ENCODE peak calls at places on chromosomes 16 and 17, in four cellular contexts. O is AG09309, V is cardiac muscle cell, L is left lung. Y is an unnamed sample.

GRCh38 chr17:49576121-49576905 is 642 bp downstream of the NXPH3 start:
- DNase-seq in O (no peak), V (peak), L (no peak), Y (no peak)

GRCh38 chr17:17778308-17779014 is 58.3 kb downstream of the SREBF1 start:
- DNase-seq in O (no peak), V (peak), L (no peak), Y (peak)

GRCh38 chr16:3118846-3119245 is 6.5 kb downstream of the ZNF205 start:
- DNase-seq in O (no peak), V (no peak), L (peak), Y (no peak)

GRCh38 chr16:2829501-2830354 is at the start of gene ZG16B:
- DNase-seq in O (no peak), V (no peak), L (peak), Y (no peak)

GRCh38 chr16:82456683-82457082 is 170.1 kb upstream of the CDH13 start:
- DNase-seq in O (peak), V (peak), L (no peak), Y (peak)

GRCh38 chr17:622356-622755 is 92.3 kb downstream of the VPS53 start:
- DNase-seq in O (no peak), V (peak), L (no peak), Y (no peak)

GRCh38 chr16:81655474-81656162 is 123.5 kb upstream of the PLCG2 start:
- DNase-seq in O (no peak), V (no peak), L (no peak), Y (no peak)

GRCh38 chr16:77660311-77660710 is 62.0 kb upstream of the NUDT7 start:
- DNase-seq in O (peak), V (peak), L (no peak), Y (no peak)

GRCh38 chr17:17175917-17176316 is 30.2 kb downstream of the PLD6 start:
- DNase-seq in O (no peak), V (no peak), L (peak), Y (no peak)

GRCh38 chr16:85401917-85402766 is 211.0 kb upstream of the GSE1 start:
- DNase-seq in O (no peak), V (no peak), L (peak), Y (no peak)

GRCh38 chr17:41324180-41325075 is 8.9 kb upstream of the KRTAP17-1 start:
- DNase-seq in O (no peak), V (no peak), L (no peak), Y (no peak)

GRCh38 chr17:66904760-66905637 is 59.5 kb upstream of the CACNG4 start:
- DNase-seq in O (no peak), V (peak), L (no peak), Y (no peak)

GRCh38 chr17:51907041-51907440 is 251.5 kb downstream of the CA10 start:
- DNase-seq in O (no peak), V (no peak), L (no peak), Y (no peak)

DNA sequence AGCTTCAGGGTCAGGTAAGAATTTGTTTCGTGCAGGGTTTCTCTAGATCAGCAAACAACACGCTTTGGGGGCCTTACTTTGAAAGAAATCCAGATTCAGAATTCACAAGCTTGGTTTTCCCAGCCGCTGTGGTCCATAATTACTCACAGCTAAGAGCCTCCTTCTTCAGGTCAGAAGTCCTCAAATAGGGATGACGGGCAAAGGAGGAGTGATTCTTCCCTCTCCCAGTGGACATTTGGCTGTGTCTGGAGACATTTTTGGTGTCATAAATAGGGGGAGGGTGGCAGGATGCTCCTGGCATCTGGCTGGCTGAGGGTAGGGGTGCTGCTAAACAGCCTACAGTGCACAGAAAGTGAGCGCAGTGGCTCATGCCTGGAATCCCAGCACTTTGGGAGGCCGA is 48.6 kb upstream of the USP7 start:
- DNase-seq in O (no peak), V (no peak), L (no peak), Y (no peak)
- H3K4me3 ChIP-seq in O (no peak), V (no peak), L (no peak), Y (no peak)

DNA sequence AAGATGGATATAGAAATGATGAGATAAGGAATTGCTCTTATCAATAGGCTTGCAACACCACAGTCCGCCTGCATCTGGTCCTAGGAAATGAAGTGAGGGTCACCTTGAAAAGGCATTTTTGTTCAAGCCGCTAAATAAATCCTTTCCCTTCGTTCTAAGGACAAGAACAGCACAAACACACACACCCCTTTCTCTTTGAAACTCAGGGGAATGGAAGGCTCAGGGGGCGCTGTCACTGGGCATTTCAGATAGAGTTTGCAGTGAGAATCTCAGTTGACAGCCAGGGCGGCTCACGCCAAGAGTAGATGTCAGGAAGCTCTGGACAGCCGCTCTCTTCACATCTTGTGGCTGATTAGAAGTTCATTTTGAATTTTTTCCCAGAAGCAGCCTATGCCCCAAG is 39.7 kb downstream of the ABAT start:
- DNase-seq in O (no peak), V (no peak), L (no peak), Y (no peak)
- TF ChIP-seq CTCF in O (no peak), V (no peak), L (no peak), Y (no peak)

GRCh38 chr17:40015005-40015997 is at the start of gene CSF3:
- DNase-seq in O (no peak), V (peak), L (peak), Y (no peak)
- H3K4me3 ChIP-seq in O (no peak), V (no peak), L (no peak), Y (no peak)

GRCh38 chr17:59607061-59607460 is 12.6 kb upstream of the CLTC start:
- DNase-seq in O (no peak), V (no peak), L (no peak), Y (no peak)

GRCh38 chr17:59611503-59611902 is 8.2 kb upstream of the CLTC start:
- DNase-seq in O (no peak), V (no peak), L (no peak), Y (no peak)

DNA sequence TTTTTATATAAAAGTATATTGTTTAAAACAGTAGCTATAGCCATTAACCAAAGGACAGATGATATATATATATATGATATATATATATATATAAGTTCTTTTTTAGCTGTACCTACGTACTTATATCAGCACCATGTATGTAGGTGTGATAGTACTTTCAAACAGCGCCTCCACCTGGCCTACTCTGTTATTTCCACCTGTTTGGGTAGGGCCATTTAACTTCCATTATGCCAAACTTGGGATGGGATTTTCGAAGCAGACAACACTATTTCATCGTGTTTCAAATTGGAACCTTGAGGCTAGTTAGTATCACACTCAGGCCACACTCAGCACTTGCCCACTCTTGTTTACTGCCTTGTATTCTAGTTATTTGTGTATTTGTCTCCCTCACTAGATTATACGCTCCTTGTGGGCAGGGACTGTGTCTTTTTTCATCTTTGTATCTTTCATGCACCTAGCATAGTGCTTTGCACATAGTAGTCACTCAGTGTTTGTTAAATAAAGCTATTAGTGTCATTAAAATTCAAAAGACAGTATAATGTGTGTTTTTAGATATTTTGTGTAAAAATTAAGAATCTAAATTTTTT is 11.8 kb upstream of the CLTC start:
- DNase-seq in O (no peak), V (no peak), L (no peak), Y (no peak)
- TF ChIP-seq CTCF in O (no peak), V (peak), L (no peak), Y (no peak)

GRCh38 chr16:88805887-88806393 is 2.4 kb downstream of the CDT1 start:
- DNase-seq in O (no peak), V (no peak), L (no peak), Y (no peak)

GRCh38 chr16:88803264-88803987 is at the start of gene CDT1:
- DNase-seq in O (no peak), V (peak), L (peak), Y (no peak)

GRCh38 chr16:88804173-88804551 is 573 bp downstream of the CDT1 start:
- DNase-seq in O (no peak), V (no peak), L (no peak), Y (no peak)

GRCh38 chr16:88805340-88805715 is 1.7 kb downstream of the CDT1 start:
- DNase-seq in O (no peak), V (no peak), L (no peak), Y (no peak)

DNA sequence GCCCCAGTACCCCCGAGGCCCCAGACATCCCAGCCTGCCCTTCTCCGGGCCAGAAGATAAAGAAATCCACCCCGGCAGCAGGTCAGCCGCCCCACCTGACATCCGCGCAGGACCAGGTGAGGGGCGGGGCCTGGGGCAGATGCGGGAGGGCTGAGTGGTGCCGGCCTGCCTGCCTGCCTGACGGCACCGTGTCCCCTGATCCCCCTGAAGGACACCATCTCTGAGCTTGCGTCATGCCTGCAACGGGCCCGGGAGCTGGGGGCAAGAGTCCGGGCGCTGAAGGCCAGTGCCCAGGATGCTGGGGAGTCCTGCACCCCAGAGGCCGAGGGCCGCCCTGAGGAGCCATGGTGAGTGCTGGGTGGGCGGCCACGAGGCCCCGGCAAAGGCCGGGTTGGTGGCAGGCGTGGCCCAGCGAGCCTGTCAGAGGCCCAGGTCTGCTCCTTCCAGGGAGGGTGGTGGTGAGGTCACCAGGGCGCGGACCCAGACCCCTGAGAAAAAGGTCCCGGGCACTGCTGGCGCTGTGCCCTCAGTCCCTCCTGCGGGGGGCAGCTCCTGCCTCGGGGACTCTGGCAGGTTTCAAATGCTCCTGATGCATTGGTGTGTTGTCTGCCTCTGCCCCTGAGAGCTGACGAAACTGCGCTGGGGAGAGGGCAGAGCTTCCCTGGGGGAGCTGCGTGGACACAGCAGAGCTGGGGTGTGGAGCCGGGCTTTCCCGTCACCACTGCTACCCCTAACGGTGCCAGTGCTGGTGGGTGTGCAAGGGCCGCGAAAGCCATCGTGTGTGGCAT is 1.2 kb downstream of the CDT1 start:
- DNase-seq in O (no peak), V (no peak), L (peak), Y (no peak)
- H3K4me3 ChIP-seq in O (peak), V (peak), L (peak), Y (peak)

GRCh38 chr16:58011652-58012051 is 10.4 kb downstream of the USB1 start:
- DNase-seq in O (no peak), V (peak), L (no peak), Y (no peak)
- TF ChIP-seq CTCF in O (no peak), V (no peak), L (no peak), Y (no peak)

GRCh38 chr16:68458101-68458500 is 9.8 kb upstream of the SMPD3 start:
- DNase-seq in O (no peak), V (no peak), L (no peak), Y (no peak)
- H3K4me3 ChIP-seq in O (no peak), V (no peak), L (no peak), Y (no peak)

DNA sequence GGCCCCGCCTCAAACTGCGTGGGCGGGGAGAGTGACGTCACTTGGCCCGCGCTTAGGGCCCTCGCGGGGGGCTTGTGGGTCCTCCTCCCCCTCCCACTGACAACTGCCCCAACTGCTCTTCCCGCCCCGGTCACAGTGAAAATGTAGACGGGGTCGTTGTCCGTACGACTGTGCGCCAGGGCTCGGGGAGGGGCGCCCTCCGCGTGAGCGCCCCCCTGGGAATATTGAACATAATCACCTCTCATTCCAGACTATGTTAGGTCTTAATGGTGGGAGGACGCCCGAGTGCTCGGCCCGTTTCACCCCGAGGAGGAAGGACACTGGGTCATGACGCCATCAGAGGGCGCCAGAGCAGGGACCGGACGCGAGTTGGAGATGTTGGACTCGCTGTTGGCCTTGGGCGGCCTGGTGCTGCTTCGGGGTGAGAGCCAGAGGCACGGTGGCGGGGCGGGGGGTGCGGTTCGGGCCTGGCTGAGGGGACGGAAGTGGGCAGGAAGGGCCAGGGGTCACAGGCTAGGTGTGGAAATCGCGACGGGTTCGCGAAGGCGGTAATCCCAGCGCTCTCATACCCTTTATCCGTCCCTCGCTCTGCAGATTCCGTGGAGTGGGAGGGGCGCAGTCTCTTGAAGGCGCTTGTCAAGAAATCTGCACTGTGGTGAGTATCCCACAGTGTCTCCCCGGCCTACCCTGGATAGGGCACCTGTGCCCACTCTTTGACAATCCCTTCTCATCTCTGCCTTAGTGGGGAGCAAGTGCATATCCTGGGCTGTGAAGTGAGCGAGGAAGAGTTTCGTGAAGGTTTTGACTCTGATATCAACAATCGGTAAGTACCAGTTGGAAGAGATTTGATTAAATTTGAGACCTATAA is at the start of gene ELP5:
- DNase-seq in O (peak), V (peak), L (peak), Y (no peak)
- TF ChIP-seq CTCF in O (peak), V (peak), L (no peak), Y (no peak)

Y was measured in HFF-Myc.